ENCODE peak calls at places on chromosomes 11 and 22, in four cellular contexts. N, I, U and E are unnamed samples.

GRCh38 chr11:71946144-71946571 is 17.3 kb downstream of the RNF121 start:
- DNase-seq in I (no peak), U (no peak), N (no peak), E (no peak)

GRCh38 chr11:3108183-3108721 is 51.0 kb upstream of the CARS1 start:
- DNase-seq in I (no peak), U (no peak), N (no peak), E (no peak)

GRCh38 chr11:59224419-59224928 is 11.7 kb upstream of the MPEG1 start:
- DNase-seq in U (peak; percentile 12), N (no peak), I (no peak), E (no peak)

GRCh38 chr11:67281552-67282150 is 7.5 kb upstream of the ANKRD13D start:
- DNase-seq in U (no peak), I (no peak), N (no peak), E (no peak)

GRCh38 chr11:94837317-94837716 is 69.2 kb downstream of the AMOTL1 start:
- DNase-seq in I (no peak), N (no peak), U (no peak), E (no peak)

GRCh38 chr22:28002863-28003565 is 84.0 kb upstream of the PITPNB start:
- DNase-seq in I (no peak), U (no peak), N (no peak), E (no peak)

GRCh38 chr22:41248758-41249157 is 8.0 kb upstream of the CHADL start:
- DNase-seq in N (no peak), U (no peak), I (no peak), E (no peak)

GRCh38 chr11:119030029-119030328 is 698 bp downstream of the SLC37A4 start:
- DNase-seq in I (no peak), N (no peak), U (no peak), E (no peak)

GRCh38 chr11:126378763-126379162 is 23.3 kb downstream of the ST3GAL4 start:
- DNase-seq in I (no peak), N (no peak), U (no peak), E (no peak)

GRCh38 chr11:114319716-114320328 is 23.6 kb downstream of the NNMT start:
- DNase-seq in U (no peak), N (no peak), I (no peak), E (no peak)

GRCh38 chr11:45931739-45932138 is 9.3 kb downstream of the LARGE2 start:
- DNase-seq in U (no peak), I (no peak), N (no peak), E (peak; percentile 17)

GRCh38 chr11:105151936-105152554 is 12.5 kb upstream of the CARD18 start:
- DNase-seq in U (no peak), N (no peak), I (no peak), E (no peak)

GRCh38 chr11:43419460-43419859 is 60.7 kb downstream of the TTC17 start:
- DNase-seq in N (peak; percentile 24), I (no peak), U (peak; percentile 52), E (peak; percentile 17)

GRCh38 chr22:36433318-36434231 is 45.8 kb upstream of the MYH9 start:
- DNase-seq in N (no peak), U (no peak), I (no peak), E (no peak)

GRCh38 chr11:75499423-75500305 is 26.1 kb downstream of the GDPD5 start:
- DNase-seq in I (no peak), N (no peak), U (peak; percentile 97), E (no peak)

GRCh38 chr11:117832511-117832910 is 8.0 kb upstream of the FXYD2 start:
- DNase-seq in U (no peak), I (no peak), N (no peak), E (no peak)

GRCh38 chr11:115548878-115549528 is 44.8 kb upstream of the CADM1 start:
- DNase-seq in U (no peak), I (no peak), N (no peak), E (no peak)

GRCh38 chr22:17780116-17780740 is 6.0 kb upstream of the BID start:
- DNase-seq in I (no peak), U (no peak), N (no peak), E (no peak)

GRCh38 chr11:1453611-1454386 is 32.8 kb downstream of the MOB2 start:
- DNase-seq in N (peak; percentile 82), U (peak; percentile 36), I (no peak), E (peak; percentile 87)

GRCh38 chr11:63916837-63917684 is at the start of gene RCOR2:
- DNase-seq in N (peak; percentile 88), U (peak; percentile 87), I (peak; percentile 83), E (peak; percentile 89)

GRCh38 chr11:100866453-100866852 is 179.4 kb downstream of the ARHGAP42 start:
- DNase-seq in U (no peak), I (no peak), N (no peak), E (no peak)

GRCh38 chr11:14894657-14895598 is 2.9 kb upstream of the CYP2R1 start:
- DNase-seq in N (no peak), U (no peak), I (no peak), E (no peak)

GRCh38 chr11:46520971-46521745 is 72.7 kb downstream of the AMBRA1 start:
- DNase-seq in U (peak; percentile 55), N (no peak), I (no peak), E (no peak)

GRCh38 chr11:57162179-57162898 is 19.4 kb upstream of the LRRC55 start:
- DNase-seq in U (no peak), N (no peak), I (no peak), E (no peak)

GRCh38 chr11:130783322-130783721 is 133.0 kb downstream of the SNX19 start:
- DNase-seq in N (no peak), I (no peak), U (no peak), E (no peak)

GRCh38 chr11:117226388-117227385 is 5.2 kb downstream of the PCSK7 start:
- DNase-seq in U (peak; percentile 76), I (peak; percentile 75), N (peak; percentile 75), E (peak; percentile 84)

GRCh38 chr11:113831314-113831713 is 44.1 kb downstream of the USP28 start:
- DNase-seq in I (no peak), N (peak; percentile 12), U (no peak), E (peak; percentile 45)